ENCODE peak calls at places on chromosome 1, in nine cellular contexts. H, V, I, B, R, M, X, U and T are unnamed samples.

GRCh38 chr1:221394011-221394544 is 347.8 kb downstream of the DUSP10 start:
- DNase-seq in H (no peak), V (no peak), I (no peak), B (peak), R (peak), M (peak), X (peak), U (no peak), T (no peak)

GRCh38 chr1:147509786-147510360 is 31.4 kb upstream of the BCL9 start:
- DNase-seq in H (no peak), V (peak), I (no peak), B (no peak), R (no peak), M (no peak), X (peak), U (no peak), T (no peak)

GRCh38 chr1:156522443-156522970 is 21.9 kb upstream of the MEF2D start:
- DNase-seq in H (no peak), V (no peak), I (no peak), B (no peak), R (no peak), M (no peak), X (no peak), U (no peak), T (no peak)

GRCh38 chr1:203033287-203033686 is 7.0 kb downstream of the PPFIA4 start:
- DNase-seq in H (no peak), V (peak), I (no peak), B (no peak), R (no peak), M (no peak), X (no peak), U (no peak), T (no peak)

GRCh38 chr1:26234644-26235384 is 814 bp downstream of the CEP85 start:
- DNase-seq in H (peak), V (no peak), I (peak), B (peak), R (peak), M (peak), X (peak), U (peak), T (peak)

GRCh38 chr1:153567621-153568366 is 2.1 kb upstream of the S100A2 start:
- DNase-seq in H (peak), V (peak), I (peak), B (peak), R (peak), M (peak), X (no peak), U (no peak), T (peak)

GRCh38 chr1:26909951-26910342 is 3.8 kb downstream of the NR0B2 start:
- DNase-seq in H (no peak), V (no peak), I (no peak), B (no peak), R (no peak), M (no peak), X (no peak), U (no peak), T (no peak)

GRCh38 chr1:9653195-9653782 is 1.8 kb downstream of the PIK3CD start:
- DNase-seq in H (no peak), V (no peak), I (no peak), B (no peak), R (no peak), M (no peak), X (no peak), U (no peak), T (no peak)

GRCh38 chr1:153791856-153792253 is 16.6 kb downstream of the SLC27A3 start:
- DNase-seq in H (no peak), V (no peak), I (no peak), B (peak), R (peak), M (peak), X (peak), U (no peak), T (peak)

GRCh38 chr1:118075116-118075515 is 109.9 kb downstream of the SPAG17 start:
- DNase-seq in H (no peak), V (no peak), I (no peak), B (peak), R (peak), M (peak), X (no peak), U (no peak), T (peak)

GRCh38 chr1:207798847-207799246 is 47.0 kb downstream of the CD46 start:
- DNase-seq in H (no peak), V (no peak), I (no peak), B (peak), R (no peak), M (peak), X (no peak), U (no peak), T (no peak)

GRCh38 chr1:40628903-40629292 is 36.6 kb downstream of the RIMS3 start:
- DNase-seq in H (no peak), V (no peak), I (no peak), B (no peak), R (no peak), M (no peak), X (no peak), U (no peak), T (peak)

GRCh38 chr1:176416777-176417176 is 46.2 kb upstream of the PAPPA2 start:
- DNase-seq in H (peak), V (peak), I (no peak), B (no peak), R (no peak), M (no peak), X (no peak), U (no peak), T (no peak)

GRCh38 chr1:61011514-61012263 is 70.7 kb upstream of the NFIA start:
- DNase-seq in H (no peak), V (no peak), I (no peak), B (no peak), R (no peak), M (no peak), X (no peak), U (no peak), T (no peak)

GRCh38 chr1:178651742-178652141 is 73.3 kb upstream of the RALGPS2 start:
- DNase-seq in H (no peak), V (no peak), I (no peak), B (peak), R (peak), M (no peak), X (peak), U (no peak), T (no peak)

GRCh38 chr1:81836007-81836626 is 35.4 kb downstream of the ADGRL2 start:
- DNase-seq in H (no peak), V (no peak), I (no peak), B (peak), R (peak), M (no peak), X (no peak), U (no peak), T (no peak)

GRCh38 chr1:39485046-39485803 is 6.2 kb upstream of the BMP8A start:
- DNase-seq in H (no peak), V (no peak), I (no peak), B (no peak), R (no peak), M (no peak), X (no peak), U (no peak), T (no peak)

GRCh38 chr1:170568197-170568596 is 36.2 kb downstream of the GORAB start:
- DNase-seq in H (no peak), V (peak), I (no peak), B (no peak), R (no peak), M (no peak), X (no peak), U (peak), T (no peak)

GRCh38 chr1:238628130-238628529 is 737.4 kb upstream of the ZP4 start:
- DNase-seq in H (no peak), V (no peak), I (no peak), B (no peak), R (no peak), M (no peak), X (peak), U (no peak), T (peak)

GRCh38 chr1:65020774-65021173 is 54.4 kb upstream of the JAK1 start:
- DNase-seq in H (peak), V (no peak), I (no peak), B (peak), R (peak), M (no peak), X (no peak), U (no peak), T (no peak)

GRCh38 chr1:183330335-183330734 is 87.8 kb downstream of the NMNAT2 start:
- DNase-seq in H (no peak), V (peak), I (no peak), B (no peak), R (no peak), M (no peak), X (no peak), U (no peak), T (no peak)

GRCh38 chr1:9302745-9303524 is 10.2 kb downstream of the SPSB1 start:
- DNase-seq in H (no peak), V (no peak), I (no peak), B (peak), R (peak), M (peak), X (peak), U (no peak), T (peak)

GRCh38 chr1:66495490-66495889 is 38.5 kb upstream of the SGIP1 start:
- DNase-seq in H (no peak), V (no peak), I (no peak), B (no peak), R (no peak), M (peak), X (peak), U (no peak), T (no peak)

GRCh38 chr1:93775224-93775623 is 93.6 kb upstream of the BCAR3 start:
- DNase-seq in H (no peak), V (peak), I (no peak), B (no peak), R (no peak), M (no peak), X (no peak), U (no peak), T (peak)
- H3K9ac ChIP-seq in H (no peak), V (no peak), I (no peak), B (no peak), R (no peak), M (no peak), X (no peak), U (no peak), T (peak)

GRCh38 chr1:234656070-234656875 is 46.3 kb upstream of the IRF2BP2 start:
- DNase-seq in H (no peak), V (no peak), I (peak), B (peak), R (no peak), M (no peak), X (no peak), U (no peak), T (peak)
- H3K9ac ChIP-seq in H (no peak), V (no peak), I (no peak), B (no peak), R (no peak), M (peak), X (no peak), U (no peak), T (peak)

GRCh38 chr1:201678264-201679101 is 139.6 kb downstream of the NAV1 start:
- DNase-seq in H (peak), V (peak), I (no peak), B (peak), R (no peak), M (peak), X (no peak), U (no peak), T (no peak)
- H3K9ac ChIP-seq in H (no peak), V (no peak), I (no peak), B (no peak), R (no peak), M (peak), X (no peak), U (no peak), T (no peak)

GRCh38 chr1:77232829-77233228 is 13.6 kb upstream of the PIGK start:
- DNase-seq in H (no peak), V (no peak), I (no peak), B (no peak), R (no peak), M (no peak), X (no peak), U (no peak), T (no peak)
- H3K9ac ChIP-seq in H (no peak), V (no peak), I (no peak), B (no peak), R (no peak), M (no peak), X (no peak), U (no peak), T (no peak)

DNA sequence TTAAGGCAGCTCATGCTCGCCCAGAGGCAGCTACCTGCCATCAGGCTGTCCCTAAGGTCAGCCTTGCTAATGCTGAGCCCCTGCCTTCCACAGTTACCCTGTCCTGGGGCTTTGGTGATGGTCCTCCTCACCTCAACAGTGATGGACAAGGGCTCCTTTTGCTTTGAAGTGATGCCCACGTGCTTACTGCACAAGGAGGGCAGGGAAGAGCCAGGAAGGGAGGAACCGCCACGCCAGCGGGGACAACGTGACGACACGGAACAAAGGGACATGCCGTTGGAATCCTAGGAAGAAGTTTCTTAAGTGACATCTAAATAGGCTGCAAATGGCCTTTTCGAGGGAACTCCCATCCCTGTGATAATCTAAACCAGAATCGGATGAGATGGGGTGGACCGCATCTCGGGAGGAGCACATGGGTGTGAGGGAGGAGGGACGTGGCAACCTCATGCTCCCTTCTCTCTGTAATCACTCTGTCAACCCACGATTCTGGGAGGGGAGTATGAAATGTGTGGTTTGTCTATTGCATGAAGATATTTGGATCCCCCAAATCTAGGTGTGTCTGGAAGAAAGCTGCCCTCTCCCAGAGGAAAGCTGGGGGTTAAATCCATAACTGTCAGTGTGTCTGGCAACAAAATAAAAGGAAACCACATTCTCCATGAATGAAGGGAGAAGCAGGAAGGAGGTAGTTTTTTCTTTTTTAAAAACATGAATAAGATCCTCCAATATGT is 110.9 kb upstream of the IRF2BP2 start:
- DNase-seq in H (no peak), V (no peak), I (no peak), B (no peak), R (no peak), M (peak), X (no peak), U (no peak), T (no peak)
- H3K9ac ChIP-seq in H (no peak), V (no peak), I (peak), B (peak), R (peak), M (peak), X (peak), U (no peak), T (no peak)

GRCh38 chr1:109891930-109892329 is 18.7 kb upstream of the CSF1 start:
- DNase-seq in H (no peak), V (no peak), I (no peak), B (no peak), R (no peak), M (no peak), X (no peak), U (no peak), T (no peak)
- H3K9ac ChIP-seq in H (no peak), V (no peak), I (no peak), B (no peak), R (no peak), M (no peak), X (no peak), U (no peak), T (no peak)

DNA sequence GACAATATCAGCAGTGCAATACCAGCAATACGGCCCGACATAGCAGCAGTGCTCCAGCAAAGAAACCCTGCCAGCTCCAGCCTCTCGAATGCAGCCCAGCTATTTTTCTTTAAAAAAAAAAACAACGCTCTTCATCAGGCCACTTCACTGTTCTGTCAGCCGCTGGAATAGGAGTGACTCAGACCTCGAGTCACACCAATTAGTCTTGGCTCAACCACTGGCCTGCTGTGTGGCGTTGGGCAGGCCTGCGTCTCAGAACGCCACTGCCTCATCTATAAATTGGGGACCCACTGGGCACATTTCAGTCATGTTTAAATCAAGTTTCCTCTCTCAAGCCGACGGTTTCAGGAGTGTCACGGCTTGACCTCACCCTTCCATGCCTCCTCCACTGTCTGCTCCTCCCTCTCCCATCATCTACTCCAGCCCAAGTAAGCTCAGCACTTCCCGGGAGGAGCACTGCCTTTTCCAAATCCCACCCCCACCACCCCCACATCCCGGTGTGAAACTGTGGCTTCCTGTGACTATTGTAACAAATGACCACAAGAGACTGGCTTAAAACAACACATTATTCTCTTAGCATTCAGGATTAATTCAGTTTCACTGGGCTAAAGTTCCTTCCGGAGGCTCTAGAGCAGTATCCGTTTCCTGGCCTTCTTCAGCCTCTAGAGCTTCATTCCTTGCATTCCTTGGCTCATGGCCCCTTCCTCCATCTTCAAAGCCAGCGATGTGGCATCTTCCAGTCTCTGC is 71.9 kb upstream of the EFHD2 start:
- DNase-seq in H (no peak), V (no peak), I (peak), B (peak), R (peak), M (peak), X (peak), U (no peak), T (peak)
- H3K9ac ChIP-seq in H (no peak), V (no peak), I (no peak), B (no peak), R (no peak), M (peak), X (no peak), U (no peak), T (no peak)